ENCODE peak calls at places on chromosomes 2 and 18, in seven cellular contexts. N is GM03348; V is RPMI7951; Y is activated CD4-positive, alpha-beta T cell treated with anti-CD3 and anti-CD28 coated beads, Interleukin-2, amount 10 ng/mL, durations not matched to agents 7 days and 5 days; D is CD4-positive, alpha-beta T cell; C is COR-L47; S is HFFc6. W is an unnamed sample.

GRCh38 chr2:96819876-96820511 is 3.9 kb downstream of the CNNM3 start:
- DNase-seq in N (no peak), V (no peak), Y (no peak), D (no peak), C (no peak), S (no peak), W (no peak)

GRCh38 chr2:43044093-43044614 is 182.3 kb downstream of the ZFP36L2 start:
- DNase-seq in N (no peak), V (no peak), Y (no peak), D (no peak), C (no peak), S (no peak), W (no peak)

GRCh38 chr18:25180974-25181373 is 171.0 kb downstream of the ZNF521 start:
- DNase-seq in N (no peak), V (no peak), Y (no peak), D (no peak), C (no peak), S (no peak), W (no peak)

GRCh38 chr2:8514748-8515389 is 167.0 kb upstream of the ID2 start:
- DNase-seq in N (no peak), V (no peak), Y (peak; percentile 19), D (no peak), C (peak; percentile 56), S (no peak), W (no peak)

GRCh38 chr2:96509114-96509846 is 4.1 kb upstream of the NEURL3 start:
- DNase-seq in N (peak; percentile 95), V (peak; percentile 82), Y (peak; percentile 64), D (peak; percentile 40), C (peak; percentile 64), S (peak; percentile 78), W (peak; percentile 98)

GRCh38 chr2:45141883-45142866 is 132.9 kb upstream of the SIX2 start:
- DNase-seq in N (no peak), V (no peak), Y (no peak), D (no peak), C (no peak), S (no peak), W (no peak)

GRCh38 chr2:28390857-28391563 is 1.6 kb upstream of the FOSL2 start:
- DNase-seq in N (peak; percentile 80), V (no peak), Y (no peak), D (no peak), C (peak; percentile 53), S (peak; percentile 75), W (peak; percentile 93)

GRCh38 chr2:15031745-15032240 is 399.3 kb downstream of the LRATD1 start:
- DNase-seq in N (no peak), V (no peak), Y (no peak), D (no peak), C (no peak), S (no peak), W (no peak)

GRCh38 chr2:225996477-225996858 is 597.0 kb downstream of the NYAP2 start:
- DNase-seq in N (no peak), V (no peak), Y (no peak), D (no peak), C (no peak), S (no peak), W (no peak)

GRCh38 chr2:10980886-10981425 is 69.2 kb downstream of the KCNF1 start:
- DNase-seq in N (no peak), V (no peak), Y (no peak), D (no peak), C (no peak), S (no peak), W (no peak)

GRCh38 chr2:97785818-97786217 is 72.4 kb downstream of the ZAP70 start:
- DNase-seq in N (no peak), V (no peak), Y (no peak), D (no peak), C (no peak), S (no peak), W (no peak)

GRCh38 chr2:209508255-209508654 is 84.4 kb downstream of the MAP2 start:
- DNase-seq in N (no peak), V (no peak), Y (no peak), D (no peak), C (no peak), S (no peak), W (no peak)

GRCh38 chr2:127080941-127081769 is 25.8 kb downstream of the BIN1 start:
- DNase-seq in N (no peak), V (peak; percentile 68), Y (peak; percentile 57), D (peak; percentile 32), C (no peak), S (no peak), W (no peak)

GRCh38 chr2:97963880-97964279 is 31.9 kb downstream of the TMEM131 start:
- DNase-seq in N (peak; percentile 32), V (no peak), Y (no peak), D (no peak), C (no peak), S (no peak), W (no peak)

GRCh38 chr2:161223139-161223732 is 63.0 kb downstream of the TANK start:
- DNase-seq in N (peak; percentile 44), V (peak; percentile 26), Y (peak; percentile 46), D (no peak), C (peak; percentile 12), S (peak; percentile 50), W (no peak)

GRCh38 chr2:44941551-44942234 is at the start of gene SIX3:
- DNase-seq in N (peak; percentile 53), V (peak; percentile 41), Y (peak; percentile 54), D (no peak), C (no peak), S (no peak), W (no peak)

GRCh38 chr18:11719050-11719449 is 30.0 kb downstream of the GNAL start:
- DNase-seq in N (no peak), V (no peak), Y (no peak), D (no peak), C (no peak), S (no peak), W (no peak)

GRCh38 chr2:153077311-153077710 is 358.9 kb downstream of the ARL6IP6 start:
- DNase-seq in N (no peak), V (no peak), Y (no peak), D (no peak), C (no peak), S (no peak), W (no peak)

GRCh38 chr18:24322594-24323136 is 75.0 kb downstream of the OSBPL1A start:
- DNase-seq in N (peak; percentile 56), V (peak; percentile 1), Y (no peak), D (no peak), C (no peak), S (peak; percentile 39), W (no peak)

GRCh38 chr2:149799296-149799695 is 211.7 kb upstream of the MMADHC start:
- DNase-seq in N (peak; percentile 61), V (peak; percentile 36), Y (no peak), D (no peak), C (peak; percentile 42), S (peak; percentile 23), W (no peak)

GRCh38 chr2:51003345-51004192 is 28.4 kb downstream of the NRXN1 start:
- DNase-seq in N (no peak), V (peak; percentile 0), Y (no peak), D (no peak), C (no peak), S (no peak), W (no peak)

GRCh38 chr2:236684534-236685256 is 115.1 kb downstream of the ACKR3 start:
- DNase-seq in N (no peak), V (peak; percentile 24), Y (no peak), D (no peak), C (no peak), S (no peak), W (no peak)

GRCh38 chr2:176508984-176509383 is 239.7 kb downstream of the MTX2 start:
- DNase-seq in N (no peak), V (peak; percentile 72), Y (no peak), D (no peak), C (no peak), S (no peak), W (no peak)

GRCh38 chr2:16031055-16031847 is 90.9 kb downstream of the MYCN start:
- DNase-seq in N (no peak), V (no peak), Y (no peak), D (no peak), C (no peak), S (no peak), W (no peak)

GRCh38 chr2:151661625-151662024 is 72.7 kb downstream of the NEB start:
- DNase-seq in N (no peak), V (no peak), Y (no peak), D (no peak), C (no peak), S (no peak), W (no peak)

GRCh38 chr2:202007015-202008011 is 26.3 kb upstream of the FZD7 start:
- DNase-seq in N (no peak), V (no peak), Y (no peak), D (no peak), C (no peak), S (no peak), W (no peak)

GRCh38 chr2:79389475-79389874 is 123.4 kb upstream of the CTNNA2 start:
- DNase-seq in N (no peak), V (no peak), Y (no peak), D (no peak), C (no peak), S (no peak), W (no peak)

GRCh38 chr2:217360781-217361485 is 501.1 kb upstream of the TNP1 start:
- DNase-seq in N (peak; percentile 88), V (peak; percentile 97), Y (no peak), D (no peak), C (no peak), S (peak; percentile 90), W (no peak)

GRCh38 chr2:107525420-107525819 is 301.3 kb upstream of the RGPD4 start:
- DNase-seq in N (peak; percentile 21), V (no peak), Y (no peak), D (no peak), C (no peak), S (no peak), W (no peak)

W was measured in left lung.